ENCODE peak calls at places on chromosomes 5 and 9, in five cellular contexts. One of them, this sample, is unnamed.

GRCh38 chr9:74218374-74219063 is 278.6 kb upstream of the RORB start:
- DNase-seq in HCT116: no peak
- DNase-seq in K562: no peak
- DNase-seq in HepG2: no peak
- DNase-seq in GM12878: no peak
- DNase-seq in this sample: no peak

GRCh38 chr5:181133610-181134231 is 2.8 kb upstream of the OR2V1 start:
- DNase-seq in HCT116: peak
- DNase-seq in K562: peak
- DNase-seq in HepG2: peak
- DNase-seq in GM12878: no peak
- DNase-seq in this sample: no peak

GRCh38 chr5:68424799-68425537 is 209.4 kb downstream of the PIK3R1 start:
- DNase-seq in HCT116: peak
- DNase-seq in K562: no peak
- DNase-seq in HepG2: no peak
- DNase-seq in GM12878: peak
- DNase-seq in this sample: no peak

GRCh38 chr9:13705913-13706312 is 426.4 kb upstream of the MPDZ start:
- DNase-seq in HCT116: no peak
- DNase-seq in K562: no peak
- DNase-seq in HepG2: no peak
- DNase-seq in GM12878: no peak
- DNase-seq in this sample: no peak

GRCh38 chr9:120937127-120937526 is 10.5 kb upstream of the TRAF1 start:
- DNase-seq in HCT116: no peak
- DNase-seq in K562: no peak
- DNase-seq in HepG2: no peak
- DNase-seq in GM12878: no peak
- DNase-seq in this sample: no peak

GRCh38 chr5:42360061-42360460 is 63.2 kb upstream of the GHR start:
- DNase-seq in HCT116: no peak
- DNase-seq in K562: no peak
- DNase-seq in HepG2: no peak
- DNase-seq in GM12878: no peak
- DNase-seq in this sample: no peak

GRCh38 chr5:53480474-53481353 is at the start of gene FST:
- DNase-seq in HCT116: no peak
- DNase-seq in K562: peak
- DNase-seq in HepG2: no peak
- DNase-seq in GM12878: no peak
- DNase-seq in this sample: peak

GRCh38 chr5:38968665-38969064 is 105.5 kb downstream of the RICTOR start:
- DNase-seq in HCT116: no peak
- DNase-seq in K562: no peak
- DNase-seq in HepG2: no peak
- DNase-seq in GM12878: no peak
- DNase-seq in this sample: no peak

GRCh38 chr9:120742951-120743416 is 28.7 kb upstream of the MEGF9 start:
- DNase-seq in HCT116: peak
- DNase-seq in K562: peak
- DNase-seq in HepG2: peak
- DNase-seq in GM12878: no peak
- DNase-seq in this sample: no peak

GRCh38 chr5:181107699-181108098 is 23.3 kb downstream of the OR2V1 start:
- DNase-seq in HCT116: no peak
- DNase-seq in K562: peak
- DNase-seq in HepG2: no peak
- DNase-seq in GM12878: no peak
- DNase-seq in this sample: no peak

GRCh38 chr9:128001411-128002298 is 20.9 kb upstream of the EEIG1 start:
- DNase-seq in HCT116: no peak
- DNase-seq in K562: peak
- DNase-seq in HepG2: no peak
- DNase-seq in GM12878: no peak
- DNase-seq in this sample: peak

GRCh38 chr5:133383580-133383939 is 228.8 kb downstream of the FSTL4 start:
- DNase-seq in HCT116: no peak
- DNase-seq in K562: no peak
- DNase-seq in HepG2: no peak
- DNase-seq in GM12878: no peak
- DNase-seq in this sample: no peak

GRCh38 chr5:121263456-121263855 is 588.2 kb upstream of the FTMT start:
- DNase-seq in HCT116: no peak
- DNase-seq in K562: no peak
- DNase-seq in HepG2: no peak
- DNase-seq in GM12878: no peak
- DNase-seq in this sample: no peak

GRCh38 chr5:150057052-150057451 is 29.3 kb downstream of the CSF1R start:
- DNase-seq in HCT116: no peak
- DNase-seq in K562: no peak
- DNase-seq in HepG2: no peak
- DNase-seq in GM12878: no peak
- DNase-seq in this sample: no peak

GRCh38 chr9:71748280-71748743 is 20.0 kb downstream of the CEMIP2 start:
- DNase-seq in HCT116: no peak
- DNase-seq in K562: no peak
- DNase-seq in HepG2: no peak
- DNase-seq in GM12878: no peak
- DNase-seq in this sample: no peak

GRCh38 chr5:82614706-82615105 is 336.6 kb upstream of the RPS23 start:
- DNase-seq in HCT116: no peak
- DNase-seq in K562: no peak
- DNase-seq in HepG2: no peak
- DNase-seq in GM12878: no peak
- DNase-seq in this sample: no peak

GRCh38 chr9:128231638-128232568 is 28.7 kb downstream of the DNM1 start:
- DNase-seq in HCT116: no peak
- DNase-seq in K562: no peak
- DNase-seq in HepG2: no peak
- DNase-seq in GM12878: no peak
- DNase-seq in this sample: no peak

GRCh38 chr5:53481887-53482716 is 1.7 kb downstream of the FST start:
- DNase-seq in HCT116: peak
- DNase-seq in K562: peak
- DNase-seq in HepG2: peak
- DNase-seq in GM12878: no peak
- DNase-seq in this sample: peak

GRCh38 chr5:159805021-159805420 is 111.3 kb upstream of the ADRA1B start:
- DNase-seq in HCT116: no peak
- DNase-seq in K562: no peak
- DNase-seq in HepG2: no peak
- DNase-seq in GM12878: no peak
- DNase-seq in this sample: no peak

DNA sequence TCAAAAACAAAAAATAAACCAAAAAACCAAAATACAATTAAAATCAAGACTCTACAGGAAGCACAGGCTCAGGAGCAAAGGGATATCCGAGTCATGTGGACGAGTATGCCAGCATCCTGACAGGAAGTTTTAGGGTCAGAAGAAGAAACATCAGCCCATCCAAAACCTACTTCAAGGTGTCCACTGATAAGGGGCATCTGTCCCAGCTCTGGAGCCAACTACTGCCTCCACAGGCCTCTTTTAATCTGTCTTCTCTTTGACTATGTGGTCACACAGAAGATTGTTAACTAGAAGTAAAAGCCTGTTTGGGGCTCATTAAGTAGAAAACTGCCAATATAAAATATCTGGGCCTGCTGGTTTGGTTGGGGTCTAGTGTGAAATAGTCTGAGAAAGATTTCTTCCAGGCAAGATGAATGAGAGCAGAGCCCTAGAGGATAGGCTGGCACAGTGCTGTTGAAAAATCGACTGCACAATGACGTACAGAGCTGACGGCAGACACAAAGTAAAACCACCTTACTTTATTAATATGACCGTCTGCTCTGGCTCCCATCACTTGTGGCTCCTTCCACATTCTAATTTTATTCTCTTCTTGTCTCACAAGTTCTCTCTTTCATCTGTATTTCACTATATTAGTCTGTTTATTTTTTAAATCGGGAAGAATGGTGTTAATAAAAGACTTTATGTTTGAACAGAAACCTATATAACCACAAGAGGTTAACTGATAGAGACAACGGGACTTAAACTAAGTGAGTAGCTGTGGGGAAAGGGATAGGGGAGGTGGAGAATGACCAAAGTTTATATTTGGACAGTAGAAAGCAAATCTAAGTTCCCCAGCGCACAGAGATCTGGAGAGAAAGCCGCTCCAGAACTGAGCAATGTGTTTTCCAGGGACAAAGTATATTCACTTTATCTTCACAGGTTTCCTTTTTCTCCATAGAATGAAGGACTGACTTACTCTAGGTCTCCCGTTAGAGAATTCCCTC is 22.9 kb upstream of the MSH3 start:
- DNase-seq in HCT116: no peak
- DNase-seq in K562: peak
- DNase-seq in HepG2: peak
- DNase-seq in GM12878: no peak
- DNase-seq in this sample: no peak
- H3K27ac ChIP-seq in HCT116: no peak
- H3K27ac ChIP-seq in K562: no peak
- H3K27ac ChIP-seq in HepG2: peak
- H3K27ac ChIP-seq in GM12878: no peak
- H3K27ac ChIP-seq in this sample: no peak

DNA sequence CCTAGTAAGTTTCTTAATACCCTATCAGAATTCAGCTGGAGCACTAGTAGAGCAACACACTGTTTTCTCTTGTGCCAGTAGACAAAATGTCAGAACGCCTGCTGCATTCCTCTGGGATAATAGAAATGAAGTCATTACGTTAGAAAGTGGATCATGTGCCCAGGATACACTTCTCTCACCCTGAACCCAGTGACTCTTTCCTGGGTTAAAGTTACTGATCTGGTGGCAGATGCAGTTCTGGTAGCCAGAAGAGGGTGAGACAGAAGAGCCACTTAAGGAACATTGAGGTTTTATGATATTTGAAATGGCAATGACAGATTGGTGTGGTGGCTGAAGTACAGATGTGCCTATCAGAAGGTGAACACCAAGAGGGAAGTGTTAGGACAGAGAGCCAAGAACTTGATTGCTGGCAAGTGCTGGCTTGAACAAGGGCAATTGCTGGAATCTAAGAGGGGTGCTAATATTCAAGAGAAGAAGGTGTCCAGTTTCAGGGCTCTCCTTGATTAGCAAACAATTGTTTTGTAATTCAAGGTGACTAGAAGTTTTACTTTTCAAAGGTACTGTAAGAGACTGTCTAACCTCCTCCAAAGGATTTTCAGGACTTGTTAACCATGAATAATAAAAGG is 93.7 kb upstream of the ERBIN start:
- DNase-seq in HCT116: no peak
- DNase-seq in K562: no peak
- DNase-seq in HepG2: no peak
- DNase-seq in GM12878: no peak
- DNase-seq in this sample: no peak
- TF ChIP-seq SP1 in HCT116: no peak
- TF ChIP-seq SP1 in K562: no peak
- TF ChIP-seq SP1 in HepG2: no peak
- TF ChIP-seq SP1 in GM12878: no peak
- TF ChIP-seq SP1 in this sample: no peak

GRCh38 chr5:15797116-15797515 is 297.1 kb downstream of the FBXL7 start:
- DNase-seq in HCT116: no peak
- DNase-seq in K562: no peak
- DNase-seq in HepG2: no peak
- DNase-seq in GM12878: no peak
- DNase-seq in this sample: no peak

GRCh38 chr5:15796096-15796495 is 296.1 kb downstream of the FBXL7 start:
- DNase-seq in HCT116: no peak
- DNase-seq in K562: no peak
- DNase-seq in HepG2: no peak
- DNase-seq in GM12878: no peak
- DNase-seq in this sample: no peak

GRCh38 chr5:15796557-15796956 is 296.6 kb downstream of the FBXL7 start:
- DNase-seq in HCT116: no peak
- DNase-seq in K562: no peak
- DNase-seq in HepG2: no peak
- DNase-seq in GM12878: no peak
- DNase-seq in this sample: no peak

GRCh38 chr5:15791859-15792258 is 291.9 kb downstream of the FBXL7 start:
- DNase-seq in HCT116: no peak
- DNase-seq in K562: no peak
- DNase-seq in HepG2: no peak
- DNase-seq in GM12878: no peak
- DNase-seq in this sample: no peak

DNA sequence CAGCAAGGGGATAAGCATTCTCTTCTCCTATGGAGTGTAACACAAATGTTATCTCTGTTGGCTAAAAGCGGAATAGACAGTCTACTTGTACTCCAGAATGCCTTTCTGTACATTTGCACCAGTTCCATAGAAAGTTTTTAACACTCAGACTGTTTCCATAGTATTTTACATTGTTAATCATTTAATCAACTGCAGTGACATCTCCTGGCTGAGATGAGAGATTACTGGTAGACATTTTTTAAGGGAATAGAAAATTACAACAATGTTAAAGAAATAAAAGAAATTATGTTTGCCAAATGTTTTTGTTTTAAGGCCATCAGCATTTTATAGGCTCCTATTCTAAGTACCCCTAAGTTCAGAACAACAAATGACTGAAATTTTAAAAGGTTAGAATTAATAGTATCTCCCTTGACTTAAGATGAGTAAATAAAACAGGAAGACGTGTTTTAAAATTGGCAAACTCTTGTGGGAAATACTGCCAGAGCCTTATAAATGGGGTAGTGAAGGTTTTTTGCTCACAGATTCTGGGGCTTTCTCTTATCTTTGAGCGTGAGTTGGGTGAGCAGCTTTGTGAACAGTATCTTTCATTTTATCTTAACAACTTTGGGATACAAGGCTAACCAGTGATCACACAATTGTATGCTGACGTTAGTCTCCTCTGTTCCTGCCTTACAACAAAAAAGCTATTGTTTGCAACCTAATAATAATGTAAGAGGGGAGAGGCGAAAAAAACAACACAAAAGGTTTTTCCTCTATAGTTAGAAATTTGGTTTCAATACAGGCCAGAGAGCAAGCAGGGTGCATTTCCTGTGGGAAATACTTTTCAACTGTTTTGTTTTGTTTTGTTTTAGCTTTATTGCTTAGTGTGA is 294.4 kb downstream of the FBXL7 start:
- DNase-seq in HCT116: no peak
- DNase-seq in K562: no peak
- DNase-seq in HepG2: no peak
- DNase-seq in GM12878: no peak
- DNase-seq in this sample: no peak
- H3K27ac ChIP-seq in HCT116: no peak
- H3K27ac ChIP-seq in K562: no peak
- H3K27ac ChIP-seq in HepG2: no peak
- H3K27ac ChIP-seq in GM12878: no peak
- H3K27ac ChIP-seq in this sample: no peak

DNA sequence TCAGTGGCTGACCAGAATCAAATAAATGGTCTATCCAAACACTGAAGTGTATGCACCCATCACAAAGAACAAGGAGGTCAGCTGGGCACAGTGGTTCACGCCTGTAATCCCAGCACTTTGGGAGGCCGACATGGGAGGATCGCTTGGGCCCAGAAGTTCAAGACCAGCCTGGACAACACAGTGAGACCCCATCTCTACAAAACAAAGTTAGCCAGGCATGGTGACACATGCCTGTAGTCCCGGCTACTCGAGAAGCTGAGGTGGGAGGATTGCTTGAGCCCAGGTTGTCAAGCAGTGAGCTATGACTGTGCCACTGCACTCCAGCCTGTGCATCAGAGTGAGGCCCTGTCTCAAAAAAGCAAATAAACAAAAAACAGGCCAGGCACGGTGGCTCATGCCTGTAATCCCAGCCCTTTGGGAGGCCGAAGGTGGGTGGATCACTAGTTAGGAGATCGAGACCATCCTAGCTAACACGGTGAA is 40.5 kb downstream of the SEMA4D start:
- DNase-seq in HCT116: no peak
- DNase-seq in K562: no peak
- DNase-seq in HepG2: no peak
- DNase-seq in GM12878: no peak
- DNase-seq in this sample: no peak
- TF ChIP-seq SP1 in HCT116: no peak
- TF ChIP-seq SP1 in K562: no peak
- TF ChIP-seq SP1 in HepG2: no peak
- TF ChIP-seq SP1 in GM12878: no peak
- TF ChIP-seq SP1 in this sample: no peak

This sample was measured in H1.